ENCODE peak calls at places on chromosomes 16 and 17, in eight cellular contexts. R is spleen, J is HL-60, F is stomach, Q is GM23338, A is breast epithelium, O is endothelial cell of umbilical vein, Y is vagina. L is an unnamed sample.
A peak's percentile ranks its signal among the peaks of the same experiment; 100 is the strongest.

GRCh38 chr17:7211512-7212277 is 7.9 kb downstream of the DLG4 start:
- DNase-seq in R (no peak), J (no peak), F (no peak), Q (peak; percentile 76), A (no peak), O (no peak), Y (no peak), L (no peak)

GRCh38 chr16:58418601-58419000 is 26.3 kb downstream of the GINS3 start:
- DNase-seq in R (no peak), J (no peak), F (no peak), Q (no peak), A (no peak), O (peak; percentile 57), Y (no peak), L (no peak)

GRCh38 chr17:2195729-2196128 is 107.9 kb downstream of the SMG6 start:
- DNase-seq in R (no peak), J (no peak), F (no peak), Q (no peak), A (no peak), O (no peak), Y (no peak), L (no peak)

GRCh38 chr16:84340305-84341040 is 27.9 kb upstream of the ATP2C2 start:
- DNase-seq in R (no peak), J (peak; percentile 27), F (no peak), Q (no peak), A (peak; percentile 68), O (no peak), Y (no peak), L (no peak)

GRCh38 chr16:19085679-19086200 is 18.3 kb downstream of the COQ7 start:
- DNase-seq in R (no peak), J (no peak), F (peak; percentile 49), Q (no peak), A (no peak), O (peak; percentile 54), Y (no peak), L (no peak)

GRCh38 chr17:72421128-72422092 is 300.6 kb downstream of the SOX9 start:
- DNase-seq in R (no peak), J (peak; percentile 2), F (peak; percentile 71), Q (no peak), A (peak; percentile 77), O (peak; percentile 80), Y (no peak), L (peak; percentile 99)

GRCh38 chr17:3659541-3660111 is 8.8 kb downstream of the TAX1BP3 start:
- DNase-seq in R (no peak), J (no peak), F (peak; percentile 76), Q (no peak), A (peak; percentile 37), O (no peak), Y (peak; percentile 94), L (no peak)

GRCh38 chr16:55474821-55475220 is 4.2 kb upstream of the MMP2 start:
- DNase-seq in R (no peak), J (no peak), F (no peak), Q (no peak), A (no peak), O (no peak), Y (no peak), L (no peak)

GRCh38 chr17:82105882-82106696 is 8.1 kb upstream of the FASN start:
- DNase-seq in R (peak; percentile 91), J (peak; percentile 93), F (peak; percentile 83), Q (peak; percentile 89), A (peak; percentile 63), O (no peak), Y (no peak), L (peak; percentile 82)

GRCh38 chr17:21078056-21078825 is 35.4 kb upstream of the USP22 start:
- DNase-seq in R (no peak), J (no peak), F (no peak), Q (no peak), A (no peak), O (peak; percentile 21), Y (no peak), L (no peak)

GRCh38 chr17:31068291-31068690 is 26.5 kb upstream of the NF1 start:
- DNase-seq in R (no peak), J (peak; percentile 38), F (peak; percentile 36), Q (peak; percentile 85), A (no peak), O (peak; percentile 52), Y (no peak), L (peak; percentile 40)

GRCh38 chr17:76544123-76544915 is 4.5 kb downstream of the PRCD start:
- DNase-seq in R (peak; percentile 67), J (no peak), F (no peak), Q (peak; percentile 27), A (no peak), O (no peak), Y (no peak), L (no peak)

GRCh38 chr16:72921106-72921505 is 126.8 kb downstream of the ZFHX3 start:
- DNase-seq in R (no peak), J (no peak), F (no peak), Q (no peak), A (no peak), O (no peak), Y (no peak), L (no peak)

GRCh38 chr16:72923757-72924156 is 124.2 kb downstream of the ZFHX3 start:
- DNase-seq in R (peak; percentile 41), J (no peak), F (no peak), Q (no peak), A (no peak), O (no peak), Y (no peak), L (no peak)

GRCh38 chr16:72922714-72923113 is 125.2 kb downstream of the ZFHX3 start:
- DNase-seq in R (no peak), J (no peak), F (no peak), Q (no peak), A (no peak), O (no peak), Y (no peak), L (no peak)

GRCh38 chr16:72924487-72924886 is 123.4 kb downstream of the ZFHX3 start:
- DNase-seq in R (peak; percentile 25), J (no peak), F (no peak), Q (no peak), A (no peak), O (no peak), Y (no peak), L (no peak)

DNA sequence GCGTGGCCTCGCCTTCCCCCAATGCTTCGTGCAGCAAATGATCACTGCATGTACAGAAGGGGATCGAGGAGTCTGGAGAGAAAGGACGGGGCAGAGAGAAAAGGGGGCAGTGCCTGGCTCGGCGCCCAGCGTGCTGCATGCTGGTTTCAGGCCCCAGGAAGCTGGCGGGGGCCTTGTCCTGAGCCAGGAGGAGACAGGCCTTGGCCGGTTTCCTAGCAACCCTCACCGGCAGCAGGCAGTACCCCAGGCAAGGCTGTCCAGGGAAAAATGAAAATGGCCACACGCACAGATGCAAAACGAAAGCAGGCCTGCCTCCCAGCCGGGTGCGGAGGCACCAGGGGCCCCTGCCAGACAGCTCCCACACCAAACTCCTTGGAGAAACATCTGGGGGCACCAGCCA is 126.3 kb downstream of the ZFHX3 start:
- DNase-seq in R (peak; percentile 78), J (no peak), F (no peak), Q (no peak), A (no peak), O (no peak), Y (no peak), L (no peak)
- TF ChIP-seq POLR2AphosphoS5 in R (peak; percentile 56), J (no peak), F (no peak), Q (no peak), A (no peak), O (no peak), Y (no peak), L (no peak)

DNA sequence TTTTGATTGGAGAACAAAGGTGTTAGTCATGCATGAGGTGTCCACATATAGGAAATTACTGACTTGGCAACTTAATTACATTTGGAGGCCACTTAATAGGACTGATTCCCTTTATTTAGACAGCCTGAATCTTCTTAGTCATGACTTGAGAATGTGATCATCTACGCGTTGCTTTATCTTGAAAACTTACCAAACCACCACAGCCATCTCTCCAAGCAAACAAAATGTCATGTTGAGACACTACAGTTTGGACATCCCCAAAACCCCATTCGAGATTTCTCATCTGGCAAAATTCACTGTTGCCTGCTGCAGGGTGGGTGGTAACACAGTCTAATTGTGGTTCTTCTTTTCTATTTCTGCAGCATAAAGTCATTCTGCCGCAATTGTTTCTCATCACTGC is 176.5 kb upstream of the CDH5 start:
- DNase-seq in R (no peak), J (no peak), F (no peak), Q (no peak), A (no peak), O (peak; percentile 15), Y (peak; percentile 10), L (no peak)
- TF ChIP-seq POLR2AphosphoS5 in R (no peak), J (no peak), F (no peak), Q (no peak), A (no peak), O (no peak), Y (no peak), L (no peak)

GRCh38 chr16:2526135-2526534 is 5.1 kb downstream of the CEMP1 start:
- DNase-seq in R (peak; percentile 74), J (no peak), F (no peak), Q (no peak), A (no peak), O (no peak), Y (no peak), L (no peak)

GRCh38 chr16:2523801-2524231 is 3.6 kb downstream of the AMDHD2 start:
- DNase-seq in R (peak; percentile 57), J (no peak), F (no peak), Q (no peak), A (no peak), O (no peak), Y (no peak), L (no peak)

GRCh38 chr16:2527071-2527783 is 4.0 kb downstream of the CEMP1 start:
- DNase-seq in R (peak; percentile 74), J (no peak), F (no peak), Q (no peak), A (no peak), O (no peak), Y (no peak), L (no peak)

GRCh38 chr16:2527784-2528100 is 3.5 kb downstream of the CEMP1 start:
- DNase-seq in R (peak; percentile 82), J (no peak), F (no peak), Q (no peak), A (no peak), O (no peak), Y (no peak), L (no peak)

DNA sequence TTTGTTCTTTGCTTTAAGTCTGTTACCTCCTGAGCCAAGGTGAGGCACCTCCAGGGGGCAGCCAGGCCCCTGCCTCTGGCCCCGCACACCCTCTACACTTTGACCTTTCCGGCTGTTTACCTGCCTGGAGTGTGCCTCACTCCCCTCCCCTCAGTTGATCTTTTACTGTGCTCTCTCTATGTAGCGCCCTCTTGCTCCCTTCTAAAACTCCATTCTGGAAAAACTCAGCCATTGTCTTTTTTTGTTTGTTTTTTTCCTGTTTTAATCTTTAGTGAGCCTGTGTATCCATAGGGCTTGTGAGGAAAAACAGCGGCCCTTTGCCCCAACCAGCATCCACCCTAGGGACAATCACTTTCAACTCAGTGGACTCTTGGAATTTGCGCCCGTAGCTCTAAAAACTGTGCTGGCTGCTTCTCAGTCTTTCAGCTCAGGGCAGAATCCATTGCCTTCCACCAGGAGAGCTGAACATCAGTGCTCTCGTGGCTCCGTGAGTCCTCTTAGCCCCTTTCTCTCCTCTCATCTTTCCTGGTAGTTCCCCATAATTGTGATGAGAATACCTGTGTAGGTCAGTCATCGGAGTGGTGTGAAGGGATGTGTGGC is 4.3 kb downstream of the AMDHD2 start:
- DNase-seq in R (peak; percentile 47), J (no peak), F (no peak), Q (no peak), A (no peak), O (no peak), Y (no peak), L (no peak)
- TF ChIP-seq POLR2AphosphoS5 in R (no peak), J (no peak), F (no peak), Q (no peak), A (no peak), O (no peak), Y (no peak), L (no peak)

GRCh38 chr16:9363520-9363919 is 272.1 kb downstream of the HAPSTR1 start:
- DNase-seq in R (no peak), J (no peak), F (no peak), Q (no peak), A (no peak), O (no peak), Y (peak; percentile 8), L (no peak)
- TF ChIP-seq POLR2AphosphoS5 in R (no peak), J (no peak), F (no peak), Q (no peak), A (no peak), O (no peak), Y (no peak), L (no peak)